ENCODE peak calls at places on chromosomes 3 and 15, in six cellular contexts. B is fibroblast of villous mesenchyme, Z is AG09309, X is fibroblast of the aortic adventitia, U is skeletal muscle cell, W is OCI-LY7. M is an unnamed sample.
A peak's percentile ranks its signal among the peaks of the same experiment; 100 is the strongest.

GRCh38 chr3:7201784-7202183 is 340.9 kb downstream of the GRM7 start:
- DNase-seq in B (no peak), U (no peak), Z (no peak), W (no peak), X (no peak), M (no peak)

GRCh38 chr15:63765338-63765737 is 68.4 kb downstream of the HERC1 start:
- DNase-seq in Z (no peak), X (no peak), U (no peak), W (no peak), B (no peak), M (no peak)

GRCh38 chr15:69919816-69920215 is 177.9 kb downstream of the TLE3 start:
- DNase-seq in W (peak; percentile 82), U (no peak), Z (no peak), X (no peak), B (no peak), M (no peak)

GRCh38 chr3:134364061-134364935 is 9.9 kb downstream of the AMOTL2 start:
- DNase-seq in W (no peak), X (peak; percentile 98), Z (peak; percentile 95), B (peak; percentile 97), U (peak; percentile 94), M (peak; percentile 39)

GRCh38 chr15:98776607-98777281 is 128.4 kb downstream of the IGF1R start:
- DNase-seq in U (no peak), Z (no peak), W (no peak), B (peak; percentile 54), X (peak; percentile 72), M (peak; percentile 77)

GRCh38 chr3:172181936-172182708 is 142.7 kb downstream of the FNDC3B start:
- DNase-seq in W (no peak), B (peak; percentile 64), X (peak; percentile 42), U (no peak), Z (no peak), M (peak; percentile 56)

GRCh38 chr3:41688595-41689380 is 273.1 kb downstream of the ULK4 start:
- DNase-seq in W (no peak), Z (peak; percentile 66), B (peak; percentile 82), U (no peak), X (peak; percentile 92), M (no peak)

GRCh38 chr3:59985643-59986200 is 935.9 kb upstream of the CFAP20DC start:
- DNase-seq in B (no peak), X (no peak), W (peak; percentile 4), U (no peak), Z (no peak), M (no peak)

GRCh38 chr3:51963951-51964451 is 3.3 kb downstream of the PCBP4 start:
- DNase-seq in Z (no peak), X (no peak), U (no peak), W (no peak), B (no peak), M (no peak)

GRCh38 chr3:127819656-127820055 is 2.7 kb downstream of the MGLL start:
- DNase-seq in W (no peak), Z (no peak), U (no peak), B (no peak), X (no peak), M (no peak)

GRCh38 chr3:127822166-127822835 is at the start of gene MGLL:
- DNase-seq in U (no peak), B (peak; percentile 55), W (no peak), Z (no peak), X (peak; percentile 45), M (no peak)

GRCh38 chr3:127820871-127821853 is 1.2 kb downstream of the MGLL start:
- DNase-seq in Z (no peak), W (no peak), B (peak; percentile 61), X (peak; percentile 16), U (no peak), M (no peak)

GRCh38 chr3:127819086-127819485 is 3.2 kb downstream of the MGLL start:
- DNase-seq in B (no peak), Z (no peak), U (no peak), X (no peak), W (no peak), M (no peak)

DNA sequence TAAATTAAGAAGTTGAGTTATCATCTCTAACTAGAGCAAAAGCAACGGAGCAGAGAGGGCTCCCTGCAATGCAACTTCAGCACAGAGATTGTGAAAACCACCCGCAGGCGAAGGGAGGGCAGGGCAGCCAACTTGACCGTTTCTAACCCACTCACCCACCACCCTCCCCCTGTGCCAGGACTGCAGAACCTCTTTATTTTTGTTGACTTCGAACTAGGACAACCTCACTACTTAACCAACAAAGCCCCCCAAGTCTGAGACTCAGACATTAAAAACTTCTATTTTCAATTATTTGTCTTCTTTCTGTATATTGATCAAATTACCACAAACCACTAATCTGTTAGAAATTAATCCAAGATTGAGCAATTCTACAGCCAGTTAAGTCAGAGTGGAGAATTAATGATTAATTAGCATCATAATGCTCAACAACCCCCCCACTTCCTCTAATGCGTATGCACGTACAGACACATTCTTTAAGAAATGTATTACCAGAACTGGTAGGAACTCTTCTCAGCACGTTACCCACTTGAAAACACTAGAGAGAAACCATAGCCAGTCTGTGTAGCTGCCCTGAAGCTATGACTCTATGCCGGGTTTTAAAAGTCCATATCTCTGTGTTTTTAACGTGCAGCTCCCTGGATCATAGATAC is 2.0 kb downstream of the MGLL start:
- DNase-seq in Z (no peak), X (peak; percentile 50), W (no peak), U (no peak), B (peak; percentile 49), M (peak; percentile 89)
- H3K4me3 ChIP-seq in Z (no peak overlapping the region), X (no peak overlapping the region), W (no peak overlapping the region), U (no peak overlapping the region), B (peak overlapping the region; percentile 81), M (peak overlapping the region; percentile 86)

GRCh38 chr3:46844397-46844796 is 18.8 kb downstream of the MYL3 start:
- DNase-seq in U (no peak), W (no peak), Z (no peak), B (no peak), X (no peak), M (no peak)

GRCh38 chr3:46845397-46845859 is 17.8 kb downstream of the MYL3 start:
- DNase-seq in B (peak; percentile 84), Z (peak; percentile 53), U (peak; percentile 66), W (no peak), X (peak; percentile 82), M (no peak)

GRCh38 chr3:46843508-46843907 is 19.7 kb downstream of the MYL3 start:
- DNase-seq in X (no peak), U (no peak), Z (no peak), B (no peak), W (no peak), M (no peak)

GRCh38 chr3:46845860-46846623 is 17.2 kb downstream of the MYL3 start:
- DNase-seq in U (peak; percentile 24), Z (no peak), W (peak; percentile 14), B (peak; percentile 83), X (peak; percentile 60), M (no peak)

GRCh38 chr3:46844851-46845250 is 18.4 kb downstream of the MYL3 start:
- DNase-seq in W (no peak), U (no peak), B (peak; percentile 47), Z (no peak), X (no peak), M (no peak)
- H3K4me3 ChIP-seq in W (no peak overlapping the region), U (no peak overlapping the region), B (no peak overlapping the region), Z (no peak overlapping the region), X (no peak overlapping the region), M (no peak overlapping the region)

GRCh38 chr3:194481103-194481502 is 5.7 kb downstream of the ATP13A3 start:
- DNase-seq in X (peak; percentile 80), U (peak; percentile 55), W (no peak), B (peak; percentile 81), Z (no peak), M (no peak)
- H3K4me3 ChIP-seq in X (peak overlapping the region; percentile 31), U (no peak overlapping the region), W (no peak overlapping the region), B (no peak overlapping the region), Z (no peak overlapping the region), M (no peak overlapping the region)

GRCh38 chr3:152257246-152258074 is 11.3 kb upstream of the MBNL1 start:
- DNase-seq in B (no peak), X (no peak), Z (no peak), U (no peak), W (peak; percentile 77), M (no peak)
- H3K4me3 ChIP-seq in B (no peak overlapping the region), X (no peak overlapping the region), Z (no peak overlapping the region), U (no peak overlapping the region), W (peak overlapping the region; percentile 45), M (no peak overlapping the region)

GRCh38 chr3:188217681-188218080 is 63.7 kb downstream of the LPP start:
- DNase-seq in B (no peak), X (no peak), Z (no peak), W (peak; percentile 28), U (no peak), M (no peak)
- H3K4me3 ChIP-seq in B (no peak overlapping the region), X (no peak overlapping the region), Z (no peak overlapping the region), W (peak overlapping the region; percentile 42), U (no peak overlapping the region), M (no peak overlapping the region)

DNA sequence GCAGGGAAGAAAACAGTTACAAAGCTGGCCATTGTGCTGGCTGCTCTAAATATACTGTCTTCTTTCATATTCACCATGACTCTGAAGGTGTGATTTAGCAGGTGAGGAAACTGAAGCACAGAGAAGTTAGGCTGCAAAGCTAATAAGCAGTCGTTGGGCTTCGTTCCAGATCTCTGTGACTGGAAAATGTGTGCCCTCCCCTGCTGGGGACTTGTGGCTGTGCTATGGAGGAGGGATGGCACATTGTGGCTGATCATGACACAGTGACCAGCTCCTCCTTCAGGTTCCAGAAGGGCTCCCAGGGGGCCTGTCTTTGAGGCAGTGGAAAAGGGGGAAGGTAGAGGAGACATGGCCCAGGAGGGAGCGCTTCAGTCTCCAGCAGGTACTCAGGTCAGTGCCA is 19.2 kb downstream of the PXK start:
- DNase-seq in B (no peak), Z (no peak), W (peak; percentile 55), U (no peak), X (no peak), M (no peak)
- H3K4me3 ChIP-seq in B (no peak overlapping the region), Z (no peak overlapping the region), W (peak overlapping the region; percentile 62), U (no peak overlapping the region), X (no peak overlapping the region), M (no peak overlapping the region)

DNA sequence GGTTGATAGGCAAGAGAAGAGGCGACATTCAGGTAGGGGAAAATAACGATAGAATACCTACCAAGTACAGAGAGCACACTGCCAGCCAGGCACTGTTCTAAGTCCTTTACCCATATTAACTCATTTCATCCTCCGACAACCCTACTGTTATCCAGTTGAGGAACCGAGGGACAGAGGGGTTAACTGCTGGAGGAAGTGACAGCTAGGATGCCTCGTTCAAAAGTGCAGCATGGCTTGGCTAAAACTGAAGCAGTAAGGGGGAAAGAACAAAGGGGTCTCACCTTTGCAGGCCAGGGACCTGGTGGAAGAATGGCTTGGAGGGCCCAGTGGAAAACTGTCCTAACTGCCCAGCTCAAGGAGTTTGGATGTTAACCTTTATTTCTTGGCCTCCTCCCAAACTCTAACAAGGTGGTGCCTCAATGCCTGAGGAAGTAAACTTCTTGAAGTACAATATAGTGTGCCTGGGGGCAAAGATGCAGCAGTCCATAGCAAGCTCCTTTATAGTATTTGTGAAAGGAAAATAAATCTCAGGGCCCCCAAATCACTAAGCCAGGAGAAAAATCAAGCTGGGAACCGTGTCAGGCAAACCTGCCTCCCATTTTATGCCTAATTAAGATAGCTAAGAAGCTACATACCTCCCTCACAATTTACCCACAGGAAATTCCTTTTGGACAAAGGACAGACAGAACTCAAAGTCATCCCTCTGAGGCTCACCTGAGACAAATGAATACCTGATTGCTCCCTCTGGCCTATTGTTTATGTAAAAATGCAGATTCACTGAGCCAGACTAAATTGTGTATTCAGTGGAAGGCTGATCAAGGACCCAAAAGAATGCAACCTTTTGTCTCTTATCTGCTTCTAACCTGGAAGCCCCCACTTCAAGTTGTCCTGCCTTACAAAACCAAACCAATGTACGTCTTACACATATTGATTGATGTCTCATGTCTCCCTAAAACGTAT is 1.6 kb upstream of the ITGB5 start:
- DNase-seq in W (no peak), U (no peak), B (no peak), X (no peak), Z (no peak), M (no peak)
- H3K4me3 ChIP-seq in W (no peak overlapping the region), U (no peak overlapping the region), B (no peak overlapping the region), X (no peak overlapping the region), Z (no peak overlapping the region), M (no peak overlapping the region)